ENCODE peak calls at places on chromosomes 2 and 18, in five cellular contexts. M is body of pancreas, E is mesenchymal stem cell, U is breast epithelium, G is brain microvascular endothelial cell. Q is an unnamed sample.

GRCh38 chr2:2707111-2708035 is 376.3 kb upstream of the MYT1L start:
- DNase-seq in U (no peak), M (no peak), E (no peak), G (no peak), Q (no peak)

GRCh38 chr2:231928481-231928880 is 2.3 kb upstream of the NPPC start:
- DNase-seq in E (no peak), G (no peak), U (no peak), M (no peak), Q (no peak)

GRCh38 chr2:126831234-126832005 is 67.3 kb upstream of the TEX51 start:
- DNase-seq in U (no peak), M (no peak), G (peak), E (peak), Q (no peak)

GRCh38 chr2:73243884-73244570 is 9.9 kb downstream of the CCT7 start:
- DNase-seq in M (no peak), G (no peak), U (peak), E (peak), Q (no peak)

GRCh38 chr2:239407112-239407511 is 6.3 kb upstream of the HDAC4 start:
- DNase-seq in M (no peak), U (no peak), E (no peak), G (no peak), Q (no peak)

GRCh38 chr2:172434821-172435607 is 7.6 kb downstream of the ITGA6 start:
- DNase-seq in U (no peak), M (no peak), G (no peak), E (peak), Q (no peak)

GRCh38 chr2:11535899-11536344 is 2.1 kb downstream of the GREB1 start:
- DNase-seq in U (peak), M (peak), E (no peak), G (no peak), Q (no peak)

GRCh38 chr2:73830871-73831401 is 2.2 kb downstream of the STAMBP start:
- DNase-seq in E (no peak), U (no peak), M (no peak), G (peak), Q (no peak)

DNA sequence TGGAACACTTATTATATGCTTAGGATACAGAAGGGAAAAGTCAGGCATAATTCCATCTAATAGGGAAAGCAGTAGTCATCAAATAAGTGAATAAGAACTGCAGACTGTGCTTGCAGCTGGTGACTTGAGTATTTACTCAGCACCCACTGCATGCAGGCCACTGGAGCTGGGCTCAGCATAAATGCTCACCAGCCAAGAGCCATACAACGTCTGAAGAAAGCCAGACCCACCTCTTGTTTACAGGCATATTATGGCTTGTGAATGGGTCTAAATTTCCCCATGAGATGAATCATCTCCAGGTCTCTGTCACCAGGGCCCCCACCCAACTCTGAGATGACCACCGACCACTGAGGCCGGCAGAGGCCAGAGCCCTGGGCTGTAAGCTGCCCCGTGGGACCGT is 123.8 kb upstream of the PKDCC start:
- DNase-seq in E (peak), G (no peak), M (no peak), U (no peak), Q (no peak)
- H3K27ac ChIP-seq in E (no peak), G (no peak), M (peak), U (no peak), Q (no peak)

GRCh38 chr18:31603335-31603734 is 11.7 kb downstream of the TTR start:
- DNase-seq in E (no peak), G (no peak), U (no peak), M (no peak), Q (no peak)
- H3K27ac ChIP-seq in E (no peak), G (no peak), U (no peak), M (no peak), Q (no peak)

DNA sequence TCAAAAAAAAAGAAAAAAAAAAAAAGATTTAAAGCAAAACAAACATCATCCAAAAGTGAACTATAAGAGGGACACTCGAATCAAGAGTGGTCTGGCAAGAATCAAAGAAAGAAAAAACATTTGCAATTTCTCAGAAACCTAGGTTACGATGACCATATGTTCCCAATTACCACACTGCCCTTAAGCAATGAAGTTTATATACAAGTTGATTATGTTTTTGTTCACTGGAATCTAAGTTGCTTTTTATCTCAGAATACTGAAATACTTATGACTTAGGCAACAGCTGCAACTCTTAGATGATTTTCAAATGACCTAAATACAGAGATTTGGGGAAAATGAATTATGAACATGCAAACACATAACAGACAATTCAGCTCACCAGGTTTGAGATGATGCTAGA is 597.1 kb upstream of the CHAC2 start:
- DNase-seq in M (no peak), U (no peak), E (no peak), G (no peak), Q (no peak)
- H3K27ac ChIP-seq in M (no peak), U (no peak), E (no peak), G (no peak), Q (no peak)

DNA sequence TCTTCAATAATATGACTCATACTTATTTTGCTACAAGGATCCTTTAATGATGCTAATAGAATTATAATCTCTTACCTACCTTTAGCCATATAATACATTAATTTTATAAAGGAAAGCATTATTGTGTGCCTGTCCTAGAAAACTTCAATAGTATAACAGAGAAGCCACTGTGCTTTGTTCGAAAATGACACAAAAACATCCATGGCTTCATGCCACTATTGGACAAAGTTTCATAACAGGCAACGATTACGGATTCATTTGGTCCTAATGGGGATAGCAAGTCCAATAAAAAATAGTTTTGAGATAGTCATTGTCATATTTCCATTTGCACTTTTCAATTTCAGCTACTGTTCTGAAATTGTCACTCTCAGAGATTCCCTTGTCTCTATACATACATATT is 52.5 kb upstream of the CCDC150 start:
- DNase-seq in E (no peak), M (no peak), G (no peak), U (no peak), Q (no peak)
- H3K27ac ChIP-seq in E (no peak), M (no peak), G (no peak), U (no peak), Q (no peak)

GRCh38 chr18:45588284-45588683 is 27.0 kb upstream of the SLC14A2 start:
- DNase-seq in M (no peak), U (no peak), G (no peak), E (no peak), Q (no peak)
- H3K27ac ChIP-seq in M (no peak), U (no peak), G (no peak), E (peak), Q (no peak)

Q was measured in CD4-positive, alpha-beta T cell.